ENCODE peak calls at places on chromosome 21, in seven cellular contexts. One of them, this sample, is unnamed.

GRCh38 chr21:17612023-17612564 is 607 bp downstream of the BTG3 start:
- DNase-seq in IMR-90: peak; percentile 59
- DNase-seq in dorsolateral prefrontal cortex: peak; percentile 48
- DNase-seq in thyroid gland: peak; percentile 63
- DNase-seq in NB4: peak; percentile 15
- DNase-seq in LNCaP clone FGC: no peak
- DNase-seq in left ventricle myocardium inferior: peak; percentile 22
- DNase-seq in this sample: peak; percentile 62

GRCh38 chr21:29947119-29947518 is 7.3 kb upstream of the GRIK1 start:
- DNase-seq in IMR-90: no peak
- DNase-seq in dorsolateral prefrontal cortex: no peak
- DNase-seq in thyroid gland: no peak
- DNase-seq in NB4: no peak
- DNase-seq in LNCaP clone FGC: no peak
- DNase-seq in left ventricle myocardium inferior: no peak
- DNase-seq in this sample: no peak

GRCh38 chr21:8993284-8993942 is 1528.0 kb upstream of the TPTE start:
- DNase-seq in IMR-90: no peak
- DNase-seq in dorsolateral prefrontal cortex: no peak
- DNase-seq in thyroid gland: no peak
- DNase-seq in NB4: no peak
- DNase-seq in LNCaP clone FGC: no peak
- DNase-seq in left ventricle myocardium inferior: no peak
- DNase-seq in this sample: no peak

GRCh38 chr21:44012474-44013379 is 618 bp downstream of the TRAPPC10 start:
- DNase-seq in IMR-90: peak; percentile 13
- DNase-seq in dorsolateral prefrontal cortex: peak; percentile 75
- DNase-seq in thyroid gland: peak; percentile 53
- DNase-seq in NB4: peak; percentile 89
- DNase-seq in LNCaP clone FGC: no peak
- DNase-seq in left ventricle myocardium inferior: peak; percentile 69
- DNase-seq in this sample: no peak

GRCh38 chr21:21740207-21740606 is 742.0 kb downstream of the NCAM2 start:
- DNase-seq in IMR-90: no peak
- DNase-seq in dorsolateral prefrontal cortex: no peak
- DNase-seq in thyroid gland: no peak
- DNase-seq in NB4: no peak
- DNase-seq in LNCaP clone FGC: peak; percentile 40
- DNase-seq in left ventricle myocardium inferior: no peak
- DNase-seq in this sample: no peak

GRCh38 chr21:16855164-16855667 is 657.6 kb upstream of the CXADR start:
- DNase-seq in IMR-90: no peak
- DNase-seq in dorsolateral prefrontal cortex: no peak
- DNase-seq in thyroid gland: no peak
- DNase-seq in NB4: no peak
- DNase-seq in LNCaP clone FGC: no peak
- DNase-seq in left ventricle myocardium inferior: no peak
- DNase-seq in this sample: no peak

GRCh38 chr21:14862794-14863720 is 201.7 kb downstream of the NRIP1 start:
- DNase-seq in IMR-90: peak; percentile 26
- DNase-seq in dorsolateral prefrontal cortex: no peak
- DNase-seq in thyroid gland: no peak
- DNase-seq in NB4: no peak
- DNase-seq in LNCaP clone FGC: no peak
- DNase-seq in left ventricle myocardium inferior: no peak
- DNase-seq in this sample: no peak

GRCh38 chr21:32322676-32323075 is 24.0 kb downstream of the MRAP start:
- DNase-seq in IMR-90: no peak
- DNase-seq in dorsolateral prefrontal cortex: no peak
- DNase-seq in thyroid gland: no peak
- DNase-seq in NB4: no peak
- DNase-seq in LNCaP clone FGC: no peak
- DNase-seq in left ventricle myocardium inferior: no peak
- DNase-seq in this sample: no peak

GRCh38 chr21:38170705-38171682 is 85.8 kb upstream of the KCNJ15 start:
- DNase-seq in IMR-90: peak; percentile 29
- DNase-seq in dorsolateral prefrontal cortex: no peak
- DNase-seq in thyroid gland: no peak
- DNase-seq in NB4: no peak
- DNase-seq in LNCaP clone FGC: no peak
- DNase-seq in left ventricle myocardium inferior: no peak
- DNase-seq in this sample: no peak

GRCh38 chr21:23026878-23027277 is 2028.7 kb downstream of the NCAM2 start:
- DNase-seq in IMR-90: no peak
- DNase-seq in dorsolateral prefrontal cortex: no peak
- DNase-seq in thyroid gland: no peak
- DNase-seq in NB4: no peak
- DNase-seq in LNCaP clone FGC: no peak
- DNase-seq in left ventricle myocardium inferior: no peak
- DNase-seq in this sample: no peak

GRCh38 chr21:37696936-37697335 is 219.3 kb downstream of the KCNJ6 start:
- DNase-seq in IMR-90: no peak
- DNase-seq in dorsolateral prefrontal cortex: no peak
- DNase-seq in thyroid gland: no peak
- DNase-seq in NB4: no peak
- DNase-seq in LNCaP clone FGC: no peak
- DNase-seq in left ventricle myocardium inferior: no peak
- DNase-seq in this sample: no peak

GRCh38 chr21:32307706-32308105 is 9.1 kb downstream of the MRAP start:
- DNase-seq in IMR-90: peak; percentile 55
- DNase-seq in dorsolateral prefrontal cortex: no peak
- DNase-seq in thyroid gland: no peak
- DNase-seq in NB4: peak; percentile 9
- DNase-seq in LNCaP clone FGC: no peak
- DNase-seq in left ventricle myocardium inferior: no peak
- DNase-seq in this sample: peak; percentile 13

GRCh38 chr21:20997633-20998455 is at the start of gene NCAM2:
- DNase-seq in IMR-90: peak; percentile 76
- DNase-seq in dorsolateral prefrontal cortex: peak; percentile 82
- DNase-seq in thyroid gland: peak; percentile 75
- DNase-seq in NB4: no peak
- DNase-seq in LNCaP clone FGC: peak; percentile 44
- DNase-seq in left ventricle myocardium inferior: peak; percentile 79
- DNase-seq in this sample: peak; percentile 73

DNA sequence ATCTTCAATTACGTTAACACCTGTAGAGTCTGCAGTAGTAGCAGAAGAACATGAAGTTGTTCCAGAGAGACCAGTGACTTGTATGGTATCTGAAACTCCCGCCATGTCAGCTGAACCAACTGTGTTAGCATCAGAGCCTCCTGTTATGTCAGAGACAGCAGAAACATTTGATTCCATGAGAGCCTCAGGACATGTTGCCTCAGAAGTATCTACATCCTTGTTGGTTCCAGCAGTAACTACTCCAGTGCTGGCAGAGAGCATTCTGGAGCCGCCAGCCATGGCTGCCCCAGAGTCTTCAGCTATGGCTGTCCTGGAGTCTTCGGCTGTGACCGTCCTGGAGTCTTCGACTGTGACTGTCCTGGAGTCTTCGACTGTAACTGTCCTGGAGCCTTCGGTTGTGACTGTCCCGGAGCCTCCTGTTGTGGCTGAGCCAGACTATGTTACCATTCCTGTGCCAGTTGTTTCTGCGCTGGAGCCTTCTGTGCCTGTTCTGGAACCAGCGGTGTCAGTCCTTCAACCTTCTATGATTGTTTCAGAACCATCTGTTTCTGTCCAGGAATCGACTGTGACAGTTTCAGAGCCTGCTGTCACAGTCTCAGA is 10.3 kb downstream of the SON start:
- DNase-seq in IMR-90: no peak
- DNase-seq in dorsolateral prefrontal cortex: no peak
- DNase-seq in thyroid gland: no peak
- DNase-seq in NB4: no peak
- DNase-seq in LNCaP clone FGC: no peak
- DNase-seq in left ventricle myocardium inferior: no peak
- DNase-seq in this sample: no peak
- TF ChIP-seq CTCF in IMR-90: no peak
- TF ChIP-seq CTCF in dorsolateral prefrontal cortex: no peak
- TF ChIP-seq CTCF in thyroid gland: no peak
- TF ChIP-seq CTCF in NB4: no peak
- TF ChIP-seq CTCF in LNCaP clone FGC: no peak
- TF ChIP-seq CTCF in left ventricle myocardium inferior: no peak
- TF ChIP-seq CTCF in this sample: no peak

GRCh38 chr21:27366846-27367245 is 400.0 kb upstream of the ADAMTS5 start:
- DNase-seq in IMR-90: peak; percentile 26
- DNase-seq in dorsolateral prefrontal cortex: no peak
- DNase-seq in thyroid gland: no peak
- DNase-seq in NB4: no peak
- DNase-seq in LNCaP clone FGC: no peak
- DNase-seq in left ventricle myocardium inferior: no peak
- DNase-seq in this sample: no peak

GRCh38 chr21:27365394-27365793 is 398.5 kb upstream of the ADAMTS5 start:
- DNase-seq in IMR-90: peak; percentile 76
- DNase-seq in dorsolateral prefrontal cortex: no peak
- DNase-seq in thyroid gland: no peak
- DNase-seq in NB4: no peak
- DNase-seq in LNCaP clone FGC: no peak
- DNase-seq in left ventricle myocardium inferior: no peak
- DNase-seq in this sample: no peak

GRCh38 chr21:27359141-27359540 is 392.3 kb upstream of the ADAMTS5 start:
- DNase-seq in IMR-90: peak; percentile 42
- DNase-seq in dorsolateral prefrontal cortex: no peak
- DNase-seq in thyroid gland: no peak
- DNase-seq in NB4: no peak
- DNase-seq in LNCaP clone FGC: no peak
- DNase-seq in left ventricle myocardium inferior: no peak
- DNase-seq in this sample: no peak

GRCh38 chr21:27363719-27364479 is 397.0 kb upstream of the ADAMTS5 start:
- DNase-seq in IMR-90: peak; percentile 12
- DNase-seq in dorsolateral prefrontal cortex: no peak
- DNase-seq in thyroid gland: no peak
- DNase-seq in NB4: no peak
- DNase-seq in LNCaP clone FGC: no peak
- DNase-seq in left ventricle myocardium inferior: no peak
- DNase-seq in this sample: no peak

DNA sequence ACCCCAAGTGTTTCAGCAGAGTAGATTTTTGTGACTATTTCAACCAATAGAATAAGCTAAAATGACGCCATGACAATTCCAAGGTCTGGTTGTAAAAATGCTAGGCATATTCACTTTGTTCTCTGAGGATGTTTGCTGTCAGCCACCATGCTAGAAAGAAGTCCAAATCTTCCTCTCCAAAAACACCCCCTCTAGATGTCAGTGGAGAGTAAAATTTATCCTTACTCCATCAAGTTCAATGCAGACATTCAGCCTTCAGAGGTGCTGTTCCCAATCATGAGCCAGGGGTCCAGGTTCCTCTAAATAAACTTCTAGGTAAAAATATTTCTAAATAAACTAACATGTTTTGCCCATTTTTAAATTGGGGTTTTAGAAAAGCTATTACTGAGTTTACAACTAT is 395.4 kb upstream of the ADAMTS5 start:
- DNase-seq in IMR-90: no peak
- DNase-seq in dorsolateral prefrontal cortex: no peak
- DNase-seq in thyroid gland: no peak
- DNase-seq in NB4: peak; percentile 2
- DNase-seq in LNCaP clone FGC: peak; percentile 3
- DNase-seq in left ventricle myocardium inferior: no peak
- DNase-seq in this sample: no peak
- TF ChIP-seq CTCF in IMR-90: peak; percentile 11
- TF ChIP-seq CTCF in dorsolateral prefrontal cortex: peak; percentile 34
- TF ChIP-seq CTCF in thyroid gland: no peak
- TF ChIP-seq CTCF in NB4: no peak
- TF ChIP-seq CTCF in LNCaP clone FGC: peak; percentile 37
- TF ChIP-seq CTCF in left ventricle myocardium inferior: peak; percentile 59
- TF ChIP-seq CTCF in this sample: no peak

DNA sequence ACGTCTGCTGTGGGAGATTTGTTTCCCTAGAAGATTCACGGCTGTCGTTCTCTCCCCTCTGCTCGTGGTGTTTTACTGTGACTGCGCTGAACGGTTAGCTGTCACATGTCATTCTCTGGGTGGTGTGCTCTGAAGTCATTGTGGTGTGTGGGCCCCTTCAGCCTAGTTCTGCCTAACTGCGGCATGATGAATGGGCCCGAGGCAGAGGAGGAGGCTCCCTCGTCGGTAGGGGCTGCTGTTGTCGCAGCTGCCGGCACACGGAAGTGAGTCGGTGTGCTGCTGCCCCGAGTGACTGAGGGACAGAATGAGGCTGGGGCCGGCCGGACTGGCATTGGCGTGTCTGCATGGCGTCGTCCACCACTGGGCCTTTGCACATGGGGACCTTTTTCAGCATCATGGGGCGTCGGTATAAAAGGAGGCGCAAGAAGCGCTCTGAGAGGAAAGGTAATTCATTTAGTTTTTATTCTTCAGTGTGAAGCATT is 77.9 kb downstream of the ADARB1 start:
- DNase-seq in IMR-90: no peak
- DNase-seq in dorsolateral prefrontal cortex: no peak
- DNase-seq in thyroid gland: no peak
- DNase-seq in NB4: peak; percentile 94
- DNase-seq in LNCaP clone FGC: no peak
- DNase-seq in left ventricle myocardium inferior: peak; percentile 33
- DNase-seq in this sample: peak; percentile 58
- TF ChIP-seq CTCF in IMR-90: peak; percentile 6
- TF ChIP-seq CTCF in dorsolateral prefrontal cortex: peak; percentile 15
- TF ChIP-seq CTCF in thyroid gland: no peak
- TF ChIP-seq CTCF in NB4: peak; percentile 67
- TF ChIP-seq CTCF in LNCaP clone FGC: no peak
- TF ChIP-seq CTCF in left ventricle myocardium inferior: no peak
- TF ChIP-seq CTCF in this sample: no peak

DNA sequence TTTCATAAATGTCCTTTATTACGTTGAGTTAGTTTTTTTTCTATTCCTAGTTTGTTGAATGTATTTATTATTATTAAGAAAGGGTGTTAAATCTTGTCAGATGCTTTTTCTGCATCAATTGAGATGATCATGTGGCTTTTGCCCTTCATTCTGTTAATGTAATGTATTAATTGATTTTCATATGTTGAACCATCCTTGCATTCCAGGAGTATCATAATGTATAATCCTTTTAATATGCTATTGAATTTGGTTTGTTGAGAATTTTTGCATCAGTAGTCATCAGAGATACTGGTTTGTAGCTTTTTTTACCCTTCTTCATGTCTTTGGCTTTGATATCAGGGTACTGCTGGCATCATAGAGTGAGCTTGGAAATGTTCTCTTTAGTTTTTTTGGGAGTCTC is 100.0 kb downstream of the POFUT2 start:
- DNase-seq in IMR-90: no peak
- DNase-seq in dorsolateral prefrontal cortex: no peak
- DNase-seq in thyroid gland: no peak
- DNase-seq in NB4: no peak
- DNase-seq in LNCaP clone FGC: no peak
- DNase-seq in left ventricle myocardium inferior: no peak
- DNase-seq in this sample: no peak
- TF ChIP-seq CTCF in IMR-90: no peak
- TF ChIP-seq CTCF in dorsolateral prefrontal cortex: no peak
- TF ChIP-seq CTCF in thyroid gland: no peak
- TF ChIP-seq CTCF in NB4: no peak
- TF ChIP-seq CTCF in LNCaP clone FGC: no peak
- TF ChIP-seq CTCF in left ventricle myocardium inferior: no peak
- TF ChIP-seq CTCF in this sample: no peak

DNA sequence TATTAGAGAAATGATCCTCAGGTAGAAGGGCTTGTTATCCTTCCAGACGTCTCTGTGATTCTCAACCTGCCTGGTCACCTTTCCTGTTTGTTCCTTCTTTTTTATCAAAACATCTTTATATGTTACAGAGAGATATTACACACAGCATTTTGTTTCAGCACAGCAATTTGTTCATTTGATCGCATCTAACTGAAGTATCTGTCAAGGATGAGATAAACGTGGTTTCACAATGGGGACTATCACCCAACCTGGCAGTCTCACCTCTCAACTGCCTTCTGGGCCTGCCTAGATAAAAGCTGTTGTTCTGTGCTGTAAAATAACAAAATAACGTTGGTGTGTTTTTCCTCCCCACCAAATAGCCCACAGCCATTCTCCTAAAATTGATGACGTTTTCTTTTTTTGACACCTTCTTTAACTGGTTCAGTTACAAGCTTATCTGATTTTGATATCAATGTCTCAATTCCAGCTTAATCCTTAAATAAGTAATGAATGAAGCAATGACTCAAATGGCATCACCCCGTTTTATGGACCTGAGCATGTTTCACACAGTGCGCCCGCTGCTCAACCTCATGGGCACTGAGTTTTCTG is 367.9 kb upstream of the RUNX1 start:
- DNase-seq in IMR-90: no peak
- DNase-seq in dorsolateral prefrontal cortex: no peak
- DNase-seq in thyroid gland: no peak
- DNase-seq in NB4: no peak
- DNase-seq in LNCaP clone FGC: peak; percentile 15
- DNase-seq in left ventricle myocardium inferior: no peak
- DNase-seq in this sample: no peak
- TF ChIP-seq CTCF in IMR-90: no peak
- TF ChIP-seq CTCF in dorsolateral prefrontal cortex: no peak
- TF ChIP-seq CTCF in thyroid gland: no peak
- TF ChIP-seq CTCF in NB4: no peak
- TF ChIP-seq CTCF in LNCaP clone FGC: no peak
- TF ChIP-seq CTCF in left ventricle myocardium inferior: no peak
- TF ChIP-seq CTCF in this sample: no peak

This sample was measured in right atrium auricular region.